ENCODE peak calls at places on chromosome 19, in ten cellular contexts. P is HL-60, Q is 8988T, Y is NCI-H1092, R is iris pigment epithelial cell, C is anterior cingulate cortex, O is left cardiac atrium, F is non-pigmented ciliary epithelial cell, E is GM19239, K is midbrain. M is an unnamed sample.

GRCh38 chr19:35153701-35154534 is 617 bp upstream of the FXYD5 start:
- DNase-seq in C (no peak), Q (peak), E (peak), O (peak), F (no peak), Y (no peak), K (no peak), R (peak), P (peak), M (peak)

GRCh38 chr19:46975918-46976782 is 43.5 kb upstream of the NPAS1 start:
- DNase-seq in Y (no peak), P (no peak), C (peak), F (peak), E (no peak), R (peak), K (peak), Q (no peak), O (peak), M (peak)

GRCh38 chr19:30106417-30107095 is 164.5 kb downstream of the URI1 start:
- DNase-seq in F (no peak), P (no peak), K (no peak), O (no peak), C (no peak), R (no peak), Q (no peak), Y (no peak), E (no peak), M (peak)

GRCh38 chr19:10603084-10603872 is 16.2 kb upstream of the AP1M2 start:
- DNase-seq in O (peak), F (no peak), R (no peak), E (peak), C (no peak), Q (no peak), K (no peak), Y (no peak), P (peak), M (peak)

GRCh38 chr19:10417598-10418280 is 2.6 kb upstream of the PDE4A start:
- DNase-seq in R (no peak), F (no peak), K (no peak), P (no peak), O (no peak), C (peak), E (no peak), Y (no peak), Q (peak), M (no peak)

GRCh38 chr19:29624489-29625210 is 18.6 kb downstream of the POP4 start:
- DNase-seq in Q (no peak), O (no peak), F (no peak), R (no peak), P (no peak), K (no peak), C (no peak), E (no peak), Y (no peak), M (peak)

GRCh38 chr19:33298146-33298911 is 4.0 kb downstream of the CEBPA start:
- DNase-seq in O (no peak), Q (peak), R (no peak), C (no peak), Y (no peak), K (no peak), F (no peak), E (no peak), P (no peak), M (peak)

GRCh38 chr19:48637449-48637947 is 319 bp upstream of the DBP start:
- DNase-seq in Y (peak), P (peak), F (no peak), R (peak), C (peak), K (peak), Q (peak), E (peak), O (peak), M (peak)

GRCh38 chr19:51726049-51726448 is 2.3 kb upstream of the HAS1 start:
- DNase-seq in C (no peak), O (peak), Y (no peak), F (no peak), K (peak), Q (no peak), P (no peak), E (no peak), R (peak), M (no peak)

GRCh38 chr19:37251308-37252229 is 33.6 kb downstream of the ZNF383 start:
- DNase-seq in Q (peak), K (peak), O (peak), E (peak), C (peak), F (peak), Y (peak), R (peak), P (peak), M (peak)

GRCh38 chr19:28847468-28847867 is 365.5 kb downstream of the UQCRFS1 start:
- DNase-seq in O (no peak), P (no peak), R (no peak), Q (no peak), C (no peak), Y (no peak), F (no peak), K (no peak), E (no peak), M (no peak)

GRCh38 chr19:1130801-1131717 is 27.3 kb downstream of the GPX4 start:
- DNase-seq in F (no peak), R (no peak), E (peak), Q (no peak), Y (no peak), K (no peak), O (peak), C (no peak), P (no peak), M (peak)

GRCh38 chr19:3270908-3271307 is 46.4 kb downstream of the CELF5 start:
- DNase-seq in R (peak), O (no peak), K (peak), C (peak), P (no peak), E (no peak), F (no peak), Y (peak), Q (peak), M (no peak)

GRCh38 chr19:13796301-13797057 is 1.2 kb downstream of the ZSWIM4 start:
- DNase-seq in K (no peak), C (no peak), Y (no peak), R (peak), F (peak), P (no peak), O (peak), E (no peak), Q (peak), M (peak)

GRCh38 chr19:3980353-3981251 is 4.7 kb downstream of the EEF2 start:
- DNase-seq in Y (no peak), F (no peak), O (no peak), E (no peak), P (peak), C (no peak), R (no peak), Q (no peak), K (no peak), M (no peak)

GRCh38 chr19:1839658-1840540 is 8.4 kb downstream of the REXO1 start:
- DNase-seq in E (no peak), P (no peak), F (no peak), R (no peak), Q (no peak), C (no peak), O (no peak), Y (no peak), K (no peak), M (no peak)

GRCh38 chr19:4347521-4347920 is 4.2 kb downstream of the MPND start:
- DNase-seq in P (no peak), Y (no peak), R (peak), K (no peak), Q (no peak), E (no peak), O (no peak), C (no peak), F (no peak), M (no peak)

GRCh38 chr19:32677657-32678056 is 2.0 kb downstream of the RGS9BP start:
- DNase-seq in P (no peak), F (no peak), Y (no peak), C (no peak), Q (peak), E (no peak), O (no peak), K (no peak), R (peak), M (peak)

GRCh38 chr19:10095948-10096614 is 6.4 kb downstream of the ANGPTL6 start:
- DNase-seq in K (peak), P (no peak), Y (peak), F (no peak), E (peak), Q (peak), R (peak), C (peak), O (peak), M (peak)

GRCh38 chr19:38528931-38529330 is 88.8 kb downstream of the MAP4K1 start:
- DNase-seq in Y (no peak), K (no peak), C (no peak), F (no peak), Q (no peak), O (no peak), E (no peak), P (no peak), R (no peak), M (no peak)

GRCh38 chr19:23415561-23416191 is 20.4 kb upstream of the ZNF91 start:
- DNase-seq in Y (no peak), P (no peak), Q (peak), C (no peak), F (no peak), K (no peak), R (peak), E (peak), O (peak), M (no peak)

GRCh38 chr19:33900817-33901216 is 104.1 kb downstream of the KCTD15 start:
- DNase-seq in Y (no peak), E (no peak), K (no peak), Q (no peak), P (no peak), C (no peak), R (no peak), F (no peak), O (no peak), M (no peak)

GRCh38 chr19:4524808-4525562 is 6.7 kb upstream of the PLIN4 start:
- DNase-seq in Y (no peak), C (peak), P (no peak), Q (peak), O (peak), R (peak), E (peak), K (no peak), F (no peak), M (peak)

GRCh38 chr19:5536337-5536894 is 31.3 kb downstream of the TINCR start:
- DNase-seq in R (peak), F (no peak), O (peak), K (peak), C (peak), E (no peak), Y (peak), Q (no peak), P (no peak), M (no peak)

GRCh38 chr19:18097993-18098890 is 664 bp downstream of the MAST3 start:
- DNase-seq in Q (no peak), P (no peak), K (no peak), O (no peak), F (no peak), R (no peak), Y (no peak), C (no peak), E (no peak), M (no peak)

GRCh38 chr19:34774857-34775256 is 1.8 kb upstream of the ZNF599 start:
- DNase-seq in Q (no peak), C (no peak), F (no peak), K (no peak), E (no peak), O (no peak), Y (no peak), P (no peak), R (no peak), M (no peak)

GRCh38 chr19:30228113-30228725 is 144.0 kb upstream of the ZNF536 start:
- DNase-seq in O (no peak), Q (no peak), C (no peak), Y (no peak), P (no peak), F (no peak), K (peak), R (no peak), E (peak), M (no peak)

GRCh38 chr19:54325194-54325621 is 12.2 kb upstream of the LILRA5 start:
- DNase-seq in P (no peak), Q (no peak), C (no peak), F (no peak), R (peak), E (peak), O (no peak), K (peak), Y (peak), M (no peak)

GRCh38 chr19:42467437-42467760 is 24.7 kb upstream of the CXCL17 start:
- DNase-seq in R (no peak), K (no peak), P (no peak), O (no peak), Q (no peak), Y (no peak), E (no peak), C (no peak), F (no peak), M (no peak)

M was measured in spleen.